ENCODE peak calls at places on chromosomes 3 and 15, in six cellular contexts. A is NCI-H748 treated with DMSO at 0.1 percent for 48 hours; Q is stimulated activated naive CD8-positive, alpha-beta T cell treated with anti-CD3 and anti-CD28 coated beads, Interleukin-15, amount 100 ng/mL, for 72 hours; H is Right ventricle myocardium inferior; I is activated CD4-positive, alpha-beta T cell treated with anti-CD3 and anti-CD28 coated beads, Interleukin-2, amount 10 ng/mL, durations not matched to agents 7 days and 5 days; Y is CD8-positive, alpha-beta T cell. K is an unnamed sample.

GRCh38 chr3:27721717-27722564 is at the start of gene EOMES:
- DNase-seq in A (peak; percentile 31), I (peak; percentile 74), Q (peak; percentile 84), Y (peak; percentile 58), H (peak; percentile 77), K (peak; percentile 72)

GRCh38 chr15:37053070-37053653 is 47.2 kb downstream of the MEIS2 start:
- DNase-seq in Q (no peak), I (no peak), A (no peak), H (no peak), Y (no peak), K (no peak)

GRCh38 chr3:195195321-195196209 is 75.4 kb downstream of the XXYLT1 start:
- DNase-seq in I (no peak), Q (no peak), H (no peak), Y (no peak), A (no peak), K (no peak)

GRCh38 chr3:137121704-137122314 is 164.0 kb downstream of the IL20RB start:
- DNase-seq in Q (peak; percentile 15), A (peak; percentile 17), I (peak; percentile 44), Y (no peak), H (peak; percentile 28), K (no peak)

GRCh38 chr3:194142156-194142910 is 6.4 kb downstream of the HES1 start:
- DNase-seq in Q (no peak), H (peak; percentile 66), I (no peak), Y (no peak), A (no peak), K (no peak)

GRCh38 chr15:57410373-57410772 is 34.1 kb downstream of the CGNL1 start:
- DNase-seq in Y (no peak), A (no peak), H (no peak), I (no peak), Q (no peak), K (no peak)

GRCh38 chr3:17204049-17204650 is 319.4 kb downstream of the PLCL2 start:
- DNase-seq in Y (no peak), I (no peak), Q (no peak), A (no peak), H (no peak), K (no peak)

GRCh38 chr15:39054128-39054732 is 489.6 kb upstream of the RASGRP1 start:
- DNase-seq in Q (no peak), A (no peak), H (no peak), Y (no peak), I (no peak), K (no peak)

GRCh38 chr3:124620600-124621063 is 109.6 kb upstream of the UMPS start:
- DNase-seq in A (no peak), Y (no peak), H (peak; percentile 42), I (peak; percentile 24), Q (peak; percentile 13), K (no peak)

GRCh38 chr15:55661431-55661830 is 73.3 kb upstream of the PYGO1 start:
- DNase-seq in I (no peak), Q (no peak), H (no peak), Y (no peak), A (no peak), K (no peak)

GRCh38 chr15:52163321-52164190 is 27.6 kb downstream of the GNB5 start:
- DNase-seq in A (no peak), Q (no peak), H (no peak), I (peak; percentile 16), Y (no peak), K (no peak)

GRCh38 chr15:83194527-83194926 is 13.1 kb downstream of the HDGFL3 start:
- DNase-seq in Q (no peak), I (no peak), H (no peak), Y (no peak), A (no peak), K (no peak)

GRCh38 chr3:30199855-30200254 is 406.5 kb upstream of the TGFBR2 start:
- DNase-seq in A (no peak), H (no peak), Q (no peak), I (no peak), Y (no peak), K (no peak)

GRCh38 chr15:31216210-31216911 is 110.3 kb upstream of the KLF13 start:
- DNase-seq in A (peak; percentile 37), I (no peak), H (peak; percentile 97), Q (peak; percentile 68), Y (no peak), K (peak; percentile 72)

GRCh38 chr3:190384241-190384863 is 3.6 kb upstream of the CLDN16 start:
- DNase-seq in A (peak; percentile 11), I (no peak), Q (no peak), H (no peak), Y (no peak), K (no peak)

GRCh38 chr15:61479601-61480000 is 250.5 kb upstream of the RORA start:
- DNase-seq in Q (no peak), A (no peak), I (no peak), Y (no peak), H (no peak), K (no peak)

GRCh38 chr3:53938645-53939044 is 47.0 kb upstream of the SELENOK start:
- DNase-seq in Q (peak; percentile 16), A (peak; percentile 53), I (peak; percentile 45), H (no peak), Y (peak; percentile 3), K (peak; percentile 13)

GRCh38 chr3:51997935-51998596 is 2.4 kb upstream of the RPL29 start:
- DNase-seq in Q (no peak), I (no peak), H (peak; percentile 27), A (no peak), Y (no peak), K (no peak)